ENCODE peak calls at places on chromosome 7, in ten cellular contexts. J, F, Z, Q, P, D, T, C, V and M are unnamed samples.

GRCh38 chr7:88759216-88759955 is at the start of gene ZNF804B:
- DNase-seq in J (no peak), F (peak), Z (no peak), Q (no peak), P (no peak), D (no peak), T (no peak), C (peak), V (peak), M (peak)

GRCh38 chr7:111105269-111105668 is 14.3 kb downstream of the LRRN3 start:
- DNase-seq in J (no peak), F (no peak), Z (no peak), Q (no peak), P (no peak), D (no peak), T (no peak), C (no peak), V (no peak), M (no peak)

GRCh38 chr7:95798401-95798930 is 26.1 kb downstream of the DYNC1I1 start:
- DNase-seq in J (peak), F (no peak), Z (no peak), Q (no peak), P (no peak), D (no peak), T (peak), C (no peak), V (peak), M (no peak)

GRCh38 chr7:77258593-77258992 is 59.0 kb upstream of the FGL2 start:
- DNase-seq in J (no peak), F (no peak), Z (no peak), Q (no peak), P (no peak), D (no peak), T (no peak), C (no peak), V (no peak), M (no peak)

GRCh38 chr7:122602800-122603199 is 96.1 kb downstream of the RNF133 start:
- DNase-seq in J (no peak), F (no peak), Z (no peak), Q (no peak), P (no peak), D (no peak), T (no peak), C (no peak), V (no peak), M (no peak)

GRCh38 chr7:23530355-23530754 is 1.4 kb downstream of the TRA2A start:
- DNase-seq in J (peak), F (no peak), Z (peak), Q (no peak), P (no peak), D (no peak), T (peak), C (no peak), V (peak), M (no peak)

GRCh38 chr7:105934577-105935185 is 28.4 kb upstream of the CDHR3 start:
- DNase-seq in J (peak), F (no peak), Z (peak), Q (no peak), P (no peak), D (no peak), T (peak), C (no peak), V (peak), M (peak)

GRCh38 chr7:64300641-64301405 is 12.9 kb upstream of the ZNF736 start:
- DNase-seq in J (no peak), F (no peak), Z (no peak), Q (no peak), P (no peak), D (no peak), T (no peak), C (no peak), V (no peak), M (no peak)

GRCh38 chr7:47368190-47368812 is 213.6 kb downstream of the TNS3 start:
- DNase-seq in J (no peak), F (no peak), Z (no peak), Q (no peak), P (no peak), D (no peak), T (no peak), C (peak), V (no peak), M (no peak)

GRCh38 chr7:115037128-115037802 is 115.4 kb downstream of the MDFIC start:
- DNase-seq in J (peak), F (no peak), Z (peak), Q (no peak), P (no peak), D (no peak), T (peak), C (no peak), V (no peak), M (no peak)

GRCh38 chr7:27160546-27161213 is 4.2 kb upstream of the HOXA7 start:
- DNase-seq in J (peak), F (peak), Z (peak), Q (peak), P (peak), D (peak), T (peak), C (peak), V (peak), M (peak)

GRCh38 chr7:44962483-44963251 is 16.1 kb downstream of the MYO1G start:
- DNase-seq in J (peak), F (no peak), Z (no peak), Q (peak), P (no peak), D (no peak), T (peak), C (peak), V (peak), M (peak)

GRCh38 chr7:145884716-145885514 is 231.7 kb upstream of the CNTNAP2 start:
- DNase-seq in J (no peak), F (no peak), Z (no peak), Q (no peak), P (no peak), D (no peak), T (no peak), C (no peak), V (no peak), M (no peak)

DNA sequence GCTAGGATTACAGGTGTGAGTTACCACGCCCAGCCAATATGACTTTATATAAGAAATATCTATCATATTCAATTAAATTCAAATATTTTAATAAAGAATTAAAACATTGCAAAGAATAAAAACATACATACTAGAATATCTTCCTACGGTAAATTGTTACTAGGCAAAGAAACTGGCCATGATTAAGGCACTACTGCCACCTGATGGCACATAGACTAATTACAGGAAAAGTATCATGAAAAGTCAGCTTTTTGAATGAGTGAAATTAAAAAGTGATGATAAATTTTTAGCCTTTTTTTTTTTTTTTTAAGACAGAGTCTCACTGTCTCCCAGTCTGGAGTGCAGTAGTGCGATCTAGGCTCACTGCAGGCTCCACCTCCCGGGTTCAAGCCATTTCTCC is 30.9 kb downstream of the MRPS33 start:
- DNase-seq in J (peak), F (no peak), Z (no peak), Q (no peak), P (no peak), D (no peak), T (no peak), C (no peak), V (peak), M (no peak)
- TF ChIP-seq CTCF in J (peak), F (peak), Z (no peak), Q (no peak), P (no peak), D (no peak), T (peak), C (peak), V (peak), M (peak)

GRCh38 chr7:82726038-82726800 is 282.6 kb upstream of the CACNA2D1 start:
- DNase-seq in J (no peak), F (no peak), Z (no peak), Q (no peak), P (no peak), D (no peak), T (peak), C (no peak), V (peak), M (no peak)

GRCh38 chr7:82732677-82733076 is 289.1 kb upstream of the CACNA2D1 start:
- DNase-seq in J (no peak), F (no peak), Z (no peak), Q (no peak), P (no peak), D (no peak), T (no peak), C (no peak), V (no peak), M (no peak)

GRCh38 chr7:82723411-82723810 is 279.8 kb upstream of the CACNA2D1 start:
- DNase-seq in J (no peak), F (no peak), Z (peak), Q (no peak), P (no peak), D (no peak), T (peak), C (no peak), V (peak), M (no peak)

GRCh38 chr7:82729172-82730030 is 285.8 kb upstream of the CACNA2D1 start:
- DNase-seq in J (peak), F (peak), Z (peak), Q (no peak), P (no peak), D (no peak), T (peak), C (no peak), V (peak), M (no peak)
- TF ChIP-seq CTCF in J (peak), F (peak), Z (peak), Q (no peak), P (no peak), D (peak), T (peak), C (no peak), V (peak), M (peak)

DNA sequence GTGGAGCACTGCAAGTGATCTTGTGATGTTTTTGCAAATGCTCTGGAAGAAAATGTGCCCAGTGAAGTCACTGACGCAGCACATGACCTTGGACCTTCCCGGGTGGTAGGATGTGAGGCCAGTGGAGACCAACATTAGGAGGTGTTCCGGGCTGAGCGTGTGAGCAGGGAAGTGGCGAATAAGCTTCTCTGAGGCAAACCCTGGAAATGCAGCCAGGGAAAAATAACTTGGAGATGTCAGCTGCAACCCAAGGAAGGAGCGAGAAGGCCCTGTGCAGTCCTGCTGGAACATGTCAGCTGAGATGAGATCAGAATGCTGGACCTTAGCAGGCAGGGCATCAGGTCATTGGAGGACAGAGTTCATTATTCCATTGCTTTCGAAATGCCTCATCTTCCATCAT is 18.6 kb upstream of the SDK1 start:
- DNase-seq in J (peak), F (no peak), Z (peak), Q (peak), P (no peak), D (no peak), T (no peak), C (no peak), V (peak), M (no peak)
- TF ChIP-seq CTCF in J (no peak), F (no peak), Z (no peak), Q (no peak), P (no peak), D (no peak), T (no peak), C (no peak), V (no peak), M (no peak)

GRCh38 chr7:153091477-153091876 is 331.9 kb downstream of the ACTR3B start:
- DNase-seq in J (no peak), F (no peak), Z (no peak), Q (no peak), P (no peak), D (no peak), T (no peak), C (no peak), V (no peak), M (no peak)
- TF ChIP-seq CTCF in J (no peak), F (no peak), Z (no peak), Q (no peak), P (no peak), D (no peak), T (no peak), C (no peak), V (no peak), M (no peak)

GRCh38 chr7:28300488-28300887 is 111.8 kb upstream of the CREB5 start:
- DNase-seq in J (no peak), F (no peak), Z (no peak), Q (no peak), P (no peak), D (no peak), T (no peak), C (no peak), V (no peak), M (no peak)
- TF ChIP-seq CTCF in J (no peak), F (no peak), Z (no peak), Q (no peak), P (no peak), D (no peak), T (no peak), C (no peak), V (no peak), M (no peak)

GRCh38 chr7:117217636-117218035 is 105.2 kb downstream of the WNT2 start:
- DNase-seq in J (peak), F (no peak), Z (peak), Q (no peak), P (no peak), D (no peak), T (peak), C (no peak), V (peak), M (no peak)

GRCh38 chr7:117217121-117217520 is 105.7 kb downstream of the WNT2 start:
- DNase-seq in J (no peak), F (no peak), Z (no peak), Q (no peak), P (no peak), D (no peak), T (peak), C (no peak), V (no peak), M (no peak)

GRCh38 chr7:117219485-117219884 is 103.4 kb downstream of the WNT2 start:
- DNase-seq in J (peak), F (no peak), Z (peak), Q (no peak), P (no peak), D (no peak), T (peak), C (no peak), V (peak), M (no peak)

GRCh38 chr7:117218700-117219099 is 104.2 kb downstream of the WNT2 start:
- DNase-seq in J (no peak), F (no peak), Z (peak), Q (no peak), P (no peak), D (no peak), T (peak), C (no peak), V (peak), M (no peak)

GRCh38 chr7:117220836-117221235 is 102.0 kb downstream of the WNT2 start:
- DNase-seq in J (no peak), F (no peak), Z (no peak), Q (no peak), P (no peak), D (no peak), T (no peak), C (no peak), V (no peak), M (no peak)
- TF ChIP-seq CTCF in J (no peak), F (no peak), Z (no peak), Q (no peak), P (no peak), D (no peak), T (no peak), C (no peak), V (no peak), M (no peak)